ENCODE peak calls at places on chromosomes 11 and 22, in six cellular contexts. One of them, this sample, is unnamed.

GRCh38 chr11:102458531-102458930 is 6.0 kb upstream of the TMEM123 start:
- DNase-seq in heart left ventricle: no peak
- DNase-seq in HS-5: no peak
- DNase-seq in body of pancreas: no peak
- DNase-seq in mucosa of descending colon: no peak
- DNase-seq in head of caudate nucleus: no peak
- DNase-seq in this sample: no peak

GRCh38 chr11:122656073-122656630 is 630 bp downstream of the UBASH3B start:
- DNase-seq in heart left ventricle: peak
- DNase-seq in HS-5: no peak
- DNase-seq in body of pancreas: peak
- DNase-seq in mucosa of descending colon: peak
- DNase-seq in head of caudate nucleus: peak
- DNase-seq in this sample: peak

GRCh38 chr11:114430290-114430689 is 9.0 kb upstream of the REXO2 start:
- DNase-seq in heart left ventricle: no peak
- DNase-seq in HS-5: no peak
- DNase-seq in body of pancreas: no peak
- DNase-seq in mucosa of descending colon: no peak
- DNase-seq in head of caudate nucleus: no peak
- DNase-seq in this sample: no peak

GRCh38 chr11:533586-534196 is 1.7 kb downstream of the HRAS start:
- DNase-seq in heart left ventricle: no peak
- DNase-seq in HS-5: no peak
- DNase-seq in body of pancreas: peak
- DNase-seq in mucosa of descending colon: no peak
- DNase-seq in head of caudate nucleus: no peak
- DNase-seq in this sample: no peak

GRCh38 chr11:8000390-8000789 is 13.3 kb downstream of the EIF3F start:
- DNase-seq in heart left ventricle: no peak
- DNase-seq in HS-5: no peak
- DNase-seq in body of pancreas: no peak
- DNase-seq in mucosa of descending colon: no peak
- DNase-seq in head of caudate nucleus: no peak
- DNase-seq in this sample: no peak

GRCh38 chr11:46849631-46850030 is 3.6 kb upstream of the CKAP5 start:
- DNase-seq in heart left ventricle: no peak
- DNase-seq in HS-5: no peak
- DNase-seq in body of pancreas: no peak
- DNase-seq in mucosa of descending colon: no peak
- DNase-seq in head of caudate nucleus: no peak
- DNase-seq in this sample: no peak

GRCh38 chr22:44437493-44438015 is 60.5 kb downstream of the RTL6 start:
- DNase-seq in heart left ventricle: no peak
- DNase-seq in HS-5: no peak
- DNase-seq in body of pancreas: no peak
- DNase-seq in mucosa of descending colon: no peak
- DNase-seq in head of caudate nucleus: no peak
- DNase-seq in this sample: no peak

GRCh38 chr11:85307381-85307780 is 319.8 kb downstream of the DLG2 start:
- DNase-seq in heart left ventricle: no peak
- DNase-seq in HS-5: peak
- DNase-seq in body of pancreas: no peak
- DNase-seq in mucosa of descending colon: no peak
- DNase-seq in head of caudate nucleus: no peak
- DNase-seq in this sample: no peak

GRCh38 chr11:31816467-31817053 is 5.4 kb upstream of the PAX6 start:
- DNase-seq in heart left ventricle: no peak
- DNase-seq in HS-5: no peak
- DNase-seq in body of pancreas: no peak
- DNase-seq in mucosa of descending colon: peak
- DNase-seq in head of caudate nucleus: no peak
- DNase-seq in this sample: no peak